ENCODE peak calls at places on chromosome 11, in five cellular contexts. O is Calu3, S is K562, F is mucosa of descending colon, M is transverse colon. J is an unnamed sample.

GRCh38 chr11:6627762-6628241 is 8.6 kb upstream of the TPP1 start:
- DNase-seq in O (no peak), S (no peak), F (no peak), M (no peak), J (peak; percentile 83)

GRCh38 chr11:68843052-68843561 is 1.4 kb upstream of the CPT1A start:
- DNase-seq in O (peak; percentile 11), S (no peak), F (peak; percentile 62), M (peak; percentile 68), J (peak; percentile 72)

GRCh38 chr11:64233913-64234839 is at the start of gene VEGFB:
- DNase-seq in O (peak; percentile 79), S (peak; percentile 87), F (peak; percentile 73), M (peak; percentile 86), J (peak; percentile 94)

GRCh38 chr11:61851128-61851899 is 23.2 kb downstream of the FADS2 start:
- DNase-seq in O (no peak), S (no peak), F (no peak), M (no peak), J (no peak)

GRCh38 chr11:98455500-98456186 is 565.1 kb upstream of the CNTN5 start:
- DNase-seq in O (no peak), S (peak; percentile 8), F (no peak), M (no peak), J (no peak)

GRCh38 chr11:111737877-111738205 is 28.3 kb downstream of the PPP2R1B start:
- DNase-seq in O (no peak), S (no peak), F (no peak), M (no peak), J (no peak)

GRCh38 chr11:1949302-1949701 is 2.2 kb downstream of the MRPL23 start:
- DNase-seq in O (no peak), S (no peak), F (no peak), M (no peak), J (no peak)

GRCh38 chr11:114317738-114318137 is 21.5 kb downstream of the NNMT start:
- DNase-seq in O (no peak), S (no peak), F (peak; percentile 29), M (no peak), J (no peak)

GRCh38 chr11:33125611-33126010 is 35.7 kb downstream of the CSTF3 start:
- DNase-seq in O (no peak), S (no peak), F (no peak), M (no peak), J (no peak)

GRCh38 chr11:102367364-102367763 is 20.4 kb downstream of the BIRC2 start:
- DNase-seq in O (no peak), S (peak; percentile 10), F (no peak), M (no peak), J (no peak)

GRCh38 chr11:131408011-131408640 is 37.7 kb downstream of the NTM start:
- DNase-seq in O (no peak), S (no peak), F (peak; percentile 14), M (no peak), J (peak; percentile 30)

GRCh38 chr11:61756452-61757212 is 4.2 kb downstream of the MYRF start:
- DNase-seq in O (peak; percentile 89), S (peak; percentile 74), F (peak; percentile 88), M (peak; percentile 77), J (peak; percentile 91)

GRCh38 chr11:6925636-6926207 is 504 bp upstream of the ZNF215 start:
- DNase-seq in O (no peak), S (peak; percentile 25), F (no peak), M (no peak), J (no peak)

GRCh38 chr11:70510106-70510505 is 111.8 kb downstream of the CTTN start:
- DNase-seq in O (no peak), S (no peak), F (no peak), M (no peak), J (no peak)

GRCh38 chr11:31236052-31236652 is 133.4 kb downstream of the DCDC1 start:
- DNase-seq in O (no peak), S (no peak), F (no peak), M (no peak), J (no peak)

GRCh38 chr11:84465040-84465439 is 1162.1 kb downstream of the DLG2 start:
- DNase-seq in O (no peak), S (no peak), F (no peak), M (no peak), J (no peak)

GRCh38 chr11:131760191-131760951 is 390.0 kb downstream of the NTM start:
- DNase-seq in O (no peak), S (no peak), F (no peak), M (no peak), J (no peak)

GRCh38 chr11:123188508-123189165 is 6.4 kb downstream of the CLMP start:
- DNase-seq in O (peak; percentile 10), S (no peak), F (no peak), M (no peak), J (no peak)

GRCh38 chr11:2898366-2899079 is 12.9 kb upstream of the CDKN1C start:
- DNase-seq in O (peak; percentile 73), S (no peak), F (peak; percentile 57), M (peak; percentile 63), J (peak; percentile 57)

GRCh38 chr11:44564653-44565007 is 833 bp upstream of the CD82 start:
- DNase-seq in O (peak; percentile 51), S (peak; percentile 30), F (no peak), M (peak; percentile 63), J (no peak)

GRCh38 chr11:86678296-86678695 is 5.9 kb upstream of the ME3 start:
- DNase-seq in O (no peak), S (no peak), F (no peak), M (no peak), J (no peak)

GRCh38 chr11:8342821-8343681 is 79.4 kb upstream of the LMO1 start:
- DNase-seq in O (peak; percentile 31), S (no peak), F (no peak), M (no peak), J (peak; percentile 65)

GRCh38 chr11:130146797-130147196 is 12.8 kb upstream of the ST14 start:
- DNase-seq in O (no peak), S (no peak), F (peak; percentile 71), M (peak; percentile 43), J (no peak)

GRCh38 chr11:130144129-130144528 is 15.5 kb upstream of the ST14 start:
- DNase-seq in O (no peak), S (no peak), F (peak; percentile 69), M (peak; percentile 67), J (no peak)

GRCh38 chr11:130144721-130145327 is 14.8 kb upstream of the ST14 start:
- DNase-seq in O (no peak), S (no peak), F (no peak), M (no peak), J (no peak)

GRCh38 chr11:130145328-130145812 is 14.2 kb upstream of the ST14 start:
- DNase-seq in O (no peak), S (no peak), F (peak; percentile 66), M (peak; percentile 51), J (no peak)

DNA sequence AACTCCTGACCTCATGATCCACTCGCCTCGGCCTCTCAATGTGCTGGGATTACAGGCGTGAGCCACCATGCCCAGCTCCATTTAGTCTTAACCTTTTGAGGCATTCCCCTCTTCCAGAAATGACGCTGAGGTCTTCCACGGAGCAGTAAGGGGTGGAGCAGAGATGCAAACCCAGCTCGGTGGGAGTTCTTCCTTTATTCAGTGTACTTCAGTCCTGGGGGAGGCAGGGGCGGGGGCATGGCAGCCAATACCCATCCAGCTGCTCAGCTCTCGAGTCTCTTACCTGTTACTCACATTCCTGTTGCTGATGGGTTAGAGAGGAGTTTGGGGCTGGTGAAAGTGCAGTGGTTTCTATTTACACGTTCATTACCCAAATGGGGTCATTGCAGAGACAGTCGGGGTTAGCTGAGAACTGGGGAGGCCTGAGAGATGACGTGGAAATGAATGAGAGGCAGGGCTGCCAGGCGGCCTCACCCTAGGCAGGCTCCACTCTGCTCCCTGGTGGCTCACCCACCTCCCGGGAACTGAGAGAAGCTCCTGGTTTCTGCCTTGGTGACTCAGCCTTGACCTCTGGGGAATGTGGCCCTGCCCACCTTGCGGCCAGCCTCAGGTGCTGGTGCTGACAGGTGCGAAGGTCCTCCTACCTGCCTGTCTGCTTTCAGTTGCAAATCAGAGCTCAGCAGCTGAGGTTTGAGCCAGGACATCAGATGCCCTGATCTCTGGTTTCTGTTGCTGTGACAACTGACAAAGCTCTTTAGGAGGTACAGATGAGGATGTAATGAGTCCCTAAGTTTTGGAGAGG is 13.4 kb upstream of the ST14 start:
- DNase-seq in O (peak; percentile 93), S (no peak), F (peak; percentile 81), M (peak; percentile 88), J (no peak)
- TF ChIP-seq CTCF in O (no peak), S (no peak), F (no peak), M (peak; percentile 42), J (no peak)

DNA sequence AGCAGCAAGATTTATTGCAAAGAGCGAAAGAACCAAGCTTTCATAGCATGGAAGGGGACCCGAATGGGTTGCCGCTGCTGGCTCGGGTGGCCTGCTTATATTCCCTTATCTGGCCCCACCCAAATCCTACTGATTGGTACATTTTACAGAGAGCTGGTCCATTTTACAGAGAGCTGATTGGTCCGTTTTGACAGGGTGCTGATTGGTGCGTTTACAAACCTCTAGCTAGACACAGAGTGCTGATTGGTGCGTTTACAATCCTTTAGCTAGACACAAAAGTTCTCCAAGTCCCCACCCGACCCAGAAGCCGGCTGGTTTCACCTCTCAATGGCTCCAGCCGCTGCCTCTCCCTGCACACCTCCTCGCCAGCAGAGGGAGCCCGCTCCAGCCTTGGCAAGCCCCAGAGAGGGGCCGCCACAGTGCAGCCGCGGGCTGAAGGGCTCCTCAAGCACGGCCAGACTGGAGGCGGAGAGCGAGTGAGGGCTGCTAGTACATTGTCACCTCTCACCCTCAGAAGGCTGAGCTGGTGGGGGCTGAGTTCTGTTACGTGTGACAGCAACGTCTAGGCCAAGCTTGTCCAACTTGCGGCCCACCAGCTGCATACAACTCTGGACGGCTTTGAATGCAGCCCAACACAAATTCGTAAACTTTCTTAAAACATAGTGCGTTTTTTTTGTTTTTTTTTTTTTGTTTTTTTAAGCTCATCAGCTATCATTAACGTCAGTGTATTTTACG is 8.7 kb downstream of the PTH start:
- DNase-seq in O (peak; percentile 84), S (peak; percentile 17), F (peak; percentile 74), M (peak; percentile 57), J (peak; percentile 13)
- TF ChIP-seq CTCF in O (peak; percentile 62), S (peak; percentile 53), F (peak; percentile 27), M (peak; percentile 17), J (peak; percentile 54)

GRCh38 chr11:119095066-119095880 is 6.4 kb downstream of the DPAGT1 start:
- DNase-seq in O (peak; percentile 94), S (peak; percentile 96), F (peak; percentile 99), M (peak; percentile 99), J (peak; percentile 98)
- TF ChIP-seq CTCF in O (no peak), S (peak; percentile 42), F (no peak), M (no peak), J (no peak)

GRCh38 chr11:82901165-82901938 is at the start of gene DDIAS:
- DNase-seq in O (peak; percentile 86), S (peak; percentile 87), F (peak; percentile 98), M (peak; percentile 96), J (peak; percentile 89)
- TF ChIP-seq CTCF in O (no peak), S (peak; percentile 0), F (no peak), M (no peak), J (no peak)

DNA sequence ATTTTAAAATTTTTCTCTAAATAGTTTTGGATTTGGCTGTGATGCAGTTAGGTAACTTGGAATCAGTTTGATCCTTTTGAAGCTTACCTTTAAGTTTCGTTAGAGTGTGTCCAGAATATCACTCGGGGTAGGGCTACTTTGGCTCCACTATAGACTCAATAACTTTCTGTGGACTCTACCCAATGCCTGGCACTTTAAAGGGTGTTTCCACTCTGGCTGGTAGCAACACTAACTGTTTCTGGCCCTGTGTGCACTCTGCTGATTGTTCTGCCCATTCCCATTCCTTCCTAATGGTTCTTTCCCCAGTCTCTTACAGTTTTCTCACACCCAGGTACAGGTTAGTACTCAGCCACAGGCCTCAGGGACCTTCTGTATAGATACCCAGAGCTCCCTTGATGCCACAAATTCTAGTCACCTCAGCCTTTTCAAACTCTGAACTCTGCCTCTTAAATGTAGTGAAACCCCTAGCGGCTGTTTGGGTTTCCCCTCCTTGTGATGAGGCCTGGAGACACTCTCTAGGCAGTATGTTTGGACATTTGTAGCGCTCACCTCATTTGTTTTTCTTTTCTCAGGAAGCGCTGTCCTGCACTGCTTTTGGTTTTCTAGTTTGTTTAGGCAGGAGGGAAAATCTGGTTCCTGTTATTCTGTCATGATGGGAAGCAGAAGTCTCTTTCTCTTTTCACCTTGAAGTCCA is 16.8 kb downstream of the CUL5 start:
- DNase-seq in O (no peak), S (no peak), F (no peak), M (no peak), J (peak; percentile 55)
- TF ChIP-seq CTCF in O (no peak), S (no peak), F (no peak), M (peak; percentile 13), J (peak; percentile 21)

J was measured in GM20000.